ENCODE peak calls at places on chromosomes 3 and 15, in four cellular contexts. G, S, P and B are unnamed samples.

GRCh38 chr3:143977326-143978262 is 6.0 kb downstream of the DIPK2A start:
- DNase-seq in G (no peak), S (no peak), P (no peak), B (no peak)

GRCh38 chr15:81502436-81502835 is 128.4 kb upstream of the TMC3 start:
- DNase-seq in P (no peak), S (no peak), G (no peak), B (no peak)

GRCh38 chr3:126480251-126480650 is 4.6 kb upstream of the ZXDC start:
- DNase-seq in P (no peak), S (no peak), G (no peak), B (no peak)

GRCh38 chr3:33006081-33006480 is 54.6 kb downstream of the CCR4 start:
- DNase-seq in G (peak), P (no peak), S (no peak), B (no peak)

GRCh38 chr3:141393151-141394076 is 25.1 kb downstream of the ZBTB38 start:
- DNase-seq in S (no peak), G (no peak), P (no peak), B (no peak)

GRCh38 chr3:12479919-12480425 is 4.3 kb upstream of the TSEN2 start:
- DNase-seq in G (no peak), P (peak), S (no peak), B (peak)

GRCh38 chr15:39854161-39854560 is 65.9 kb downstream of the GPR176 start:
- DNase-seq in S (no peak), P (no peak), G (no peak), B (no peak)

GRCh38 chr3:127477396-127477795 is 113.1 kb downstream of the TPRA1 start:
- DNase-seq in G (no peak), P (peak), S (no peak), B (no peak)

GRCh38 chr3:141486416-141486734 is 452 bp upstream of the RASA2 start:
- DNase-seq in P (no peak), G (no peak), S (no peak), B (no peak)

GRCh38 chr15:50675524-50676144 is 11.0 kb downstream of the TRPM7 start:
- DNase-seq in P (no peak), G (no peak), S (peak), B (peak)

GRCh38 chr15:38555686-38556334 is 8.8 kb downstream of the RASGRP1 start:
- DNase-seq in G (no peak), P (no peak), S (no peak), B (no peak)

GRCh38 chr3:42736081-42736480 is 33.5 kb upstream of the HHATL start:
- DNase-seq in G (no peak), P (no peak), S (no peak), B (no peak)

GRCh38 chr15:40558952-40559742 is 5.7 kb downstream of the CCDC32 start:
- DNase-seq in G (no peak), P (no peak), S (no peak), B (no peak)

GRCh38 chr3:70824785-70825184 is 512.3 kb upstream of the MDFIC2 start:
- DNase-seq in G (no peak), S (peak), P (no peak), B (no peak)

GRCh38 chr15:73165844-73166243 is 113.6 kb downstream of the NEO1 start:
- DNase-seq in P (no peak), G (no peak), S (no peak), B (no peak)

GRCh38 chr15:95557226-95558046 is 773.1 kb upstream of the NR2F2 start:
- DNase-seq in S (peak), P (no peak), G (no peak), B (peak)

GRCh38 chr3:182570934-182571594 is 222.2 kb upstream of the ATP11B start:
- DNase-seq in G (no peak), P (no peak), S (no peak), B (no peak)

GRCh38 chr15:87570186-87570585 is 686.4 kb downstream of the NTRK3 start:
- DNase-seq in S (no peak), P (no peak), G (no peak), B (no peak)

GRCh38 chr15:58273104-58273503 is 134.9 kb downstream of the AQP9 start:
- DNase-seq in S (no peak), G (no peak), P (no peak), B (no peak)

GRCh38 chr3:156553705-156554356 is 1.1 kb downstream of the SSR3 start:
- DNase-seq in P (no peak), G (no peak), S (peak), B (peak)

GRCh38 chr3:27095588-27096222 is 273.5 kb downstream of the NEK10 start:
- DNase-seq in G (no peak), P (no peak), S (no peak), B (no peak)

GRCh38 chr15:90249123-90249863 is at the start of gene TTLL13:
- DNase-seq in S (peak), P (peak), G (no peak), B (peak)

GRCh38 chr15:99978426-99978825 is 245.2 kb upstream of the LYSMD4 start:
- DNase-seq in G (no peak), P (no peak), S (no peak), B (no peak)

GRCh38 chr15:82317091-82317489 is 32.2 kb downstream of the GOLGA6L10 start:
- DNase-seq in P (peak), G (no peak), S (no peak), B (no peak)

GRCh38 chr3:125960066-125960424 is 8.9 kb upstream of the ROPN1B start:
- DNase-seq in G (no peak), S (no peak), P (no peak), B (no peak)

GRCh38 chr3:10772230-10773161 is 43.5 kb upstream of the SLC6A11 start:
- DNase-seq in G (no peak), P (no peak), S (no peak), B (no peak)

GRCh38 chr15:21261965-21262850 is 178.1 kb downstream of the POTEB3 start:
- DNase-seq in P (peak), S (no peak), G (no peak), B (peak)

GRCh38 chr15:40239671-40240618 is 1.1 kb downstream of the PAK6 start:
- DNase-seq in G (no peak), S (no peak), P (peak), B (no peak)

GRCh38 chr15:38074029-38074428 is 139.6 kb downstream of the TMCO5A start:
- DNase-seq in G (no peak), P (no peak), S (no peak), B (no peak)

GRCh38 chr3:100516843-100517242 is 24.4 kb downstream of the TMEM45A start:
- DNase-seq in S (peak), G (no peak), P (no peak), B (no peak)

GRCh38 chr15:99099661-99100060 is 5.2 kb upstream of the SYNM start:
- DNase-seq in G (no peak), P (no peak), S (no peak), B (no peak)

GRCh38 chr15:80179025-80179759 is 26.4 kb downstream of the FAH start:
- DNase-seq in P (no peak), S (peak), G (no peak), B (no peak)